ENCODE peak calls at places on chromosomes 11 and 22, in seven cellular contexts. S is IMR-90; Z is neural progenitor cell; R is astrocyte; P is HCT116; H is CD8-positive, alpha-beta T cell; Y is HepG2. E is an unnamed sample. For H3K9me3 and H3K4me1, the result is how much of the 10 kb centered on the place peaks cover.

GRCh38 chr22:43206515-43207161 is 19.7 kb upstream of the TTLL12 start:
- DNase-seq in S (no peak), Z (no peak), R (no peak), P (no peak), H (no peak), Y (no peak), E (no peak)

GRCh38 chr11:58958500-58958899 is 19.2 kb downstream of the GLYATL1 start:
- DNase-seq in S (no peak), Z (peak), R (no peak), P (peak), H (peak), Y (peak), E (peak)

GRCh38 chr11:20109731-20110445 is 50.4 kb downstream of the DBX1 start:
- DNase-seq in S (peak), Z (no peak), R (peak), P (no peak), H (no peak), Y (no peak), E (no peak)

GRCh38 chr11:73189315-73189714 is 28.8 kb upstream of the P2RY2 start:
- DNase-seq in S (no peak), Z (no peak), R (no peak), P (no peak), H (no peak), Y (no peak), E (no peak)

GRCh38 chr11:106012744-106013143 is 9.3 kb downstream of the MSANTD4 start:
- DNase-seq in S (peak), Z (no peak), R (peak), P (no peak), H (no peak), Y (no peak), E (no peak)

GRCh38 chr11:61912530-61912898 is 4.9 kb downstream of the RAB3IL1 start:
- DNase-seq in S (no peak), Z (no peak), R (no peak), P (no peak), H (no peak), Y (no peak), E (no peak)

GRCh38 chr11:69868003-69868865 is 49.0 kb upstream of the FGF3 start:
- DNase-seq in S (no peak), Z (peak), R (no peak), P (no peak), H (no peak), Y (no peak), E (no peak)

GRCh38 chr11:61011950-61012830 is 40.7 kb downstream of the CD6 start:
- DNase-seq in S (peak), Z (peak), R (peak), P (no peak), H (no peak), Y (no peak), E (no peak)

GRCh38 chr11:58564226-58564625 is 11.4 kb downstream of the LPXN start:
- DNase-seq in S (no peak), Z (no peak), R (no peak), P (no peak), H (no peak), Y (no peak), E (no peak)

GRCh38 chr11:795638-796564 is 2.2 kb downstream of the SLC25A22 start:
- DNase-seq in S (peak), Z (no peak), R (peak), P (no peak), H (peak), Y (peak), E (peak)

GRCh38 chr11:70080763-70081162 is 2.6 kb downstream of the ANO1 start:
- DNase-seq in S (no peak), Z (no peak), R (peak), P (peak), H (no peak), Y (no peak), E (peak)

GRCh38 chr22:42444060-42444904 is 12.1 kb upstream of the NFAM1 start:
- DNase-seq in S (peak), Z (peak), R (peak), P (peak), H (peak), Y (peak), E (peak)

GRCh38 chr22:24592846-24593809 is at the start of gene LRRC75B:
- DNase-seq in S (peak), Z (peak), R (peak), P (peak), H (peak), Y (peak), E (peak)

GRCh38 chr11:89540826-89541225 is 49.7 kb upstream of the NOX4 start:
- DNase-seq in S (no peak), Z (no peak), R (no peak), P (no peak), H (no peak), Y (no peak), E (no peak)

GRCh38 chr22:40421941-40422340 is 51.5 kb downstream of the SGSM3 start:
- DNase-seq in S (no peak), Z (no peak), R (no peak), P (no peak), H (no peak), Y (no peak), E (no peak)

GRCh38 chr11:1573847-1574255 is 1.8 kb upstream of the DUSP8 start:
- DNase-seq in S (no peak), Z (no peak), R (no peak), P (peak), H (no peak), Y (no peak), E (no peak)

GRCh38 chr11:72058416-72059034 is 21.8 kb downstream of the NUMA1 start:
- DNase-seq in S (peak), Z (no peak), R (peak), P (no peak), H (no peak), Y (no peak), E (no peak)

GRCh38 chr22:39528681-39529486 is 3.7 kb downstream of the RPS19BP1 start:
- DNase-seq in S (peak), Z (peak), R (peak), P (peak), H (peak), Y (peak), E (peak)

GRCh38 chr22:49855491-49855911 is 1.9 kb downstream of the ZBED4 start:
- DNase-seq in S (peak), Z (no peak), R (peak), P (no peak), H (no peak), Y (no peak), E (peak)

GRCh38 chr11:73402834-73403185 is 26.6 kb downstream of the RELT start:
- DNase-seq in S (no peak), Z (no peak), R (no peak), P (no peak), H (no peak), Y (no peak), E (no peak)

GRCh38 chr22:45493286-45493771 is 9.4 kb upstream of the FBLN1 start:
- DNase-seq in S (no peak), Z (no peak), R (peak), P (no peak), H (no peak), Y (no peak), E (no peak)
- H3K9me3 ChIP-seq in S (under half), Z (under half), R (under half), P (under half), H (under half), Y (under half), E (under half)

GRCh38 chr11:64728757-64729365 is 5.9 kb upstream of the NRXN2 start:
- DNase-seq in S (no peak), Z (no peak), R (no peak), P (no peak), H (no peak), Y (no peak), E (no peak)
- H3K4me1 ChIP-seq in S (under half), Z (under half), R (under half), P (under half), H (under half), Y (under half), E (under half)

GRCh38 chr22:18058770-18059169 is 19.0 kb upstream of the PEX26 start:
- DNase-seq in S (no peak), Z (no peak), R (no peak), P (no peak), H (no peak), Y (no peak), E (no peak)
- H3K27ac ChIP-seq in S (no peak), Z (no peak), R (no peak), P (no peak), H (no peak), Y (no peak), E (peak)

DNA sequence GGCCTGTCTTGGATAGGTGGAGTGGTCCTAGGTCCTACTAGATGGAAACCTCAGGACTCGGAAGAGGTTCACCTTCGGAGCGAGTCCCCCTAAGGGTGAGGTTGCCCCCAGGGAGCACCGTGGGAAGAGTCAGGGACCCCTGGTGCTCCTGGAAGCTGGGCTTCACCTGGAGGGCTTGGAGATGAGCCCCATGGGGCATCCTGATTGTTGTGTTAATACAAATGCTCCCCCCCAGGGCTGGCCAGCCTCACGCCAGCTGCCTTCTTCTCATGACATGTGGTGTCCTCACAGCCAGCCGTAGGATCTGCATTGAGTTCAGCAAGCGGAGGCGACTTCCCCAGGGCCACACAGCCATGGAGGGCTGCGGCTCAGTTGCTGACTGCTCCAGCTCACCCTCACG is 1487.5 kb downstream of the BRD1 start:
- DNase-seq in S (no peak), Z (no peak), R (no peak), P (no peak), H (no peak), Y (no peak), E (no peak)
- H3K9me3 ChIP-seq in S (half or more), Z (under half), R (under half), P (under half), H (under half), Y (under half), E (under half)

DNA sequence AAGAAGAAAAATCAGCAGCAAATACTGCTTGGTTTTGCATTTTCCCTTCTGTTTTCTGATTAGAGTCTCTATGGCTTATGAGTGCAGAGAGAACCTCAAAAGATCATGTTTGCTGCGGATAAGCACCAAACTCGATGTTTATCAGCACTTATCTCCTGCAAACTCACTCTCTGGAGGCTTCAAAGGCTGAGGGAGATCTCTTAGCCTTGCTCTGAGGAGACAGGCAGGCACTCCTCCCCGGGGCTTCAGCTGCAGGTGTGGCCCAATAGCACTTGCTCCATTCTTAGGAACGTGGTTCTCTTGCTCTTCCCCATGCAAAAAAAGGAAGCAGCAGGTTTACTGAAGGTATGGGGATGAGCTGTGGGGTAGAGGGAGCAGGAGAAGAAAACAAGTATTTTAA is 45.1 kb downstream of the FLI1 start:
- DNase-seq in S (no peak), Z (no peak), R (no peak), P (no peak), H (no peak), Y (no peak), E (no peak)
- H3K4me1 ChIP-seq in S (under half), Z (under half), R (under half), P (under half), H (half or more), Y (under half), E (under half)

GRCh38 chr22:37485714-37486223 is 415 bp downstream of the MFNG start:
- DNase-seq in S (no peak), Z (no peak), R (no peak), P (no peak), H (peak), Y (no peak), E (no peak)

GRCh38 chr22:37486224-37486845 is at the start of gene MFNG:
- DNase-seq in S (peak), Z (peak), R (no peak), P (no peak), H (peak), Y (peak), E (peak)

GRCh38 chr22:37488337-37489135 is 2.4 kb upstream of the MFNG start:
- DNase-seq in S (no peak), Z (no peak), R (no peak), P (no peak), H (no peak), Y (peak), E (no peak)

GRCh38 chr22:37487559-37487958 is 1.4 kb upstream of the MFNG start:
- DNase-seq in S (no peak), Z (no peak), R (no peak), P (no peak), H (no peak), Y (no peak), E (no peak)

DNA sequence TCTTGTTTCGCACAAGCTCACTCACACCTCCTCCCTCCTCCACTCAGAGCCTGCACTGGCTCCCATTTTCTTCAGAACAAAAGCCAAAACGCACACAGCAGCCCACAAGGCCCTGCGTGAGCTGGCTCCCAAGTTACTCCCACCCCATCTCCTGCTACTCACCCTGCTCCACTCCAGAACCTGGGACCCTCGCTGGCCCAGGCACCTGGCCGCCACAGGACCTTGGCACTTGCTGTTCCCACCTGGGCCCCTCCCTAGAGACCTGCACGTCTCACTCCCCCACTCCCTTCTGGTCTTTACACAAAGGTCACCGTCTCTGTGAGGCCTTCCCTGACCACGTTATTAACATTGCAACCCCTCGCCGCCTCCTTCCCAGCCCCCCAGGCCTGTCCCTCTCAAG is 945 bp upstream of the MFNG start:
- DNase-seq in S (no peak), Z (no peak), R (no peak), P (no peak), H (no peak), Y (no peak), E (no peak)
- H3K27ac ChIP-seq in S (no peak), Z (no peak), R (no peak), P (no peak), H (peak), Y (no peak), E (no peak)

GRCh38 chr11:91947215-91947614 is 277.4 kb upstream of the FAT3 start:
- DNase-seq in S (peak), Z (no peak), R (peak), P (no peak), H (no peak), Y (no peak), E (peak)
- H3K9me3 ChIP-seq in S (under half), Z (under half), R (under half), P (under half), H (under half), Y (under half), E (under half)

GRCh38 chr11:68142441-68143309 is 21.5 kb upstream of the CHKA start:
- DNase-seq in S (no peak), Z (no peak), R (no peak), P (no peak), H (no peak), Y (no peak), E (no peak)
- H3K4me1 ChIP-seq in S (under half), Z (under half), R (under half), P (under half), H (under half), Y (half or more), E (under half)

GRCh38 chr11:21195995-21196394 is 526.6 kb downstream of the NELL1 start:
- DNase-seq in S (no peak), Z (no peak), R (no peak), P (no peak), H (no peak), Y (no peak), E (no peak)
- H3K27ac ChIP-seq in S (no peak), Z (no peak), R (no peak), P (no peak), H (no peak), Y (no peak), E (no peak)

GRCh38 chr22:48346311-48346710 is 1481.4 kb downstream of the BRD1 start:
- DNase-seq in S (no peak), Z (no peak), R (no peak), P (no peak), H (no peak), Y (no peak), E (no peak)

GRCh38 chr22:48346911-48347310 is 1480.8 kb downstream of the BRD1 start:
- DNase-seq in S (no peak), Z (no peak), R (no peak), P (no peak), H (no peak), Y (no peak), E (no peak)

GRCh38 chr22:48345631-48346030 is 1482.0 kb downstream of the BRD1 start:
- DNase-seq in S (no peak), Z (no peak), R (no peak), P (no peak), H (no peak), Y (no peak), E (no peak)

GRCh38 chr22:48348855-48349254 is 1478.8 kb downstream of the BRD1 start:
- DNase-seq in S (no peak), Z (no peak), R (no peak), P (no peak), H (no peak), Y (no peak), E (no peak)

GRCh38 chr22:48347311-48347710 is 1480.4 kb downstream of the BRD1 start:
- DNase-seq in S (no peak), Z (no peak), R (no peak), P (no peak), H (no peak), Y (no peak), E (no peak)
- H3K9me3 ChIP-seq in S (under half), Z (under half), R (under half), P (under half), H (under half), Y (under half), E (under half)

E was measured in small intestine.